ENCODE peak calls at places on chromosomes 16 and 17, in four cellular contexts. J, T, Q and E are unnamed samples.

GRCh38 chr16:57039148-57039812 is 49.9 kb downstream of the NLRC5 start:
- DNase-seq in J (no peak), T (no peak), Q (peak), E (no peak)

GRCh38 chr16:10625595-10626357 is 45.4 kb upstream of the EMP2 start:
- DNase-seq in J (no peak), T (no peak), Q (peak), E (no peak)

GRCh38 chr17:65078441-65079160 is 22.1 kb upstream of the GNA13 start:
- DNase-seq in J (no peak), T (no peak), Q (peak), E (no peak)

GRCh38 chr16:80009971-80010659 is 409.6 kb upstream of the MAF start:
- DNase-seq in J (no peak), T (no peak), Q (no peak), E (no peak)

GRCh38 chr17:73593249-73593965 is 50.8 kb downstream of the SDK2 start:
- DNase-seq in J (no peak), T (no peak), Q (no peak), E (no peak)

GRCh38 chr16:73364413-73364812 is 316.5 kb upstream of the ZFHX3 start:
- DNase-seq in J (no peak), T (no peak), Q (no peak), E (no peak)

GRCh38 chr17:2487306-2487705 is 24.4 kb downstream of the METTL16 start:
- DNase-seq in J (no peak), T (no peak), Q (no peak), E (no peak)

GRCh38 chr17:40936976-40937375 is 470 bp downstream of the KRT23 start:
- DNase-seq in J (no peak), T (no peak), Q (no peak), E (no peak)

GRCh38 chr16:8184854-8185253 is 405.5 kb downstream of the TMEM114 start:
- DNase-seq in J (no peak), T (no peak), Q (no peak), E (no peak)

GRCh38 chr16:85611205-85611454 is 2.0 kb upstream of the GSE1 start:
- DNase-seq in J (peak), T (no peak), Q (peak), E (no peak)

GRCh38 chr17:68516732-68517131 is 4.5 kb downstream of the PRKAR1A start:
- DNase-seq in J (no peak), T (no peak), Q (no peak), E (no peak)

GRCh38 chr17:44223574-44224046 is 4.1 kb upstream of the UBTF start:
- DNase-seq in J (no peak), T (no peak), Q (peak), E (no peak)

GRCh38 chr17:27506348-27507218 is 50.3 kb downstream of the KSR1 start:
- DNase-seq in J (no peak), T (no peak), Q (no peak), E (peak)

GRCh38 chr17:58339775-58340622 is 11.4 kb upstream of the TSPOAP1 start:
- DNase-seq in J (no peak), T (no peak), Q (no peak), E (no peak)

GRCh38 chr16:88678224-88678979 is 7.9 kb downstream of the SNAI3 start:
- DNase-seq in J (peak), T (no peak), Q (no peak), E (no peak)

GRCh38 chr16:9363520-9363919 is 272.1 kb downstream of the HAPSTR1 start:
- DNase-seq in J (no peak), T (no peak), Q (no peak), E (no peak)

GRCh38 chr17:14197582-14197981 is 39.1 kb downstream of the CDRT15 start:
- DNase-seq in J (no peak), T (peak), Q (no peak), E (no peak)

GRCh38 chr16:2156849-2157224 is 1.3 kb downstream of the TRAF7 start:
- DNase-seq in J (peak), T (no peak), Q (no peak), E (no peak)

GRCh38 chr16:2154533-2155090 is 970 bp upstream of the TRAF7 start:
- DNase-seq in J (no peak), T (no peak), Q (no peak), E (no peak)

GRCh38 chr16:2157480-2158261 is 2.1 kb downstream of the TRAF7 start:
- DNase-seq in J (peak), T (no peak), Q (peak), E (no peak)

GRCh38 chr16:2156025-2156848 is 655 bp downstream of the TRAF7 start:
- DNase-seq in J (peak), T (no peak), Q (peak), E (no peak)

DNA sequence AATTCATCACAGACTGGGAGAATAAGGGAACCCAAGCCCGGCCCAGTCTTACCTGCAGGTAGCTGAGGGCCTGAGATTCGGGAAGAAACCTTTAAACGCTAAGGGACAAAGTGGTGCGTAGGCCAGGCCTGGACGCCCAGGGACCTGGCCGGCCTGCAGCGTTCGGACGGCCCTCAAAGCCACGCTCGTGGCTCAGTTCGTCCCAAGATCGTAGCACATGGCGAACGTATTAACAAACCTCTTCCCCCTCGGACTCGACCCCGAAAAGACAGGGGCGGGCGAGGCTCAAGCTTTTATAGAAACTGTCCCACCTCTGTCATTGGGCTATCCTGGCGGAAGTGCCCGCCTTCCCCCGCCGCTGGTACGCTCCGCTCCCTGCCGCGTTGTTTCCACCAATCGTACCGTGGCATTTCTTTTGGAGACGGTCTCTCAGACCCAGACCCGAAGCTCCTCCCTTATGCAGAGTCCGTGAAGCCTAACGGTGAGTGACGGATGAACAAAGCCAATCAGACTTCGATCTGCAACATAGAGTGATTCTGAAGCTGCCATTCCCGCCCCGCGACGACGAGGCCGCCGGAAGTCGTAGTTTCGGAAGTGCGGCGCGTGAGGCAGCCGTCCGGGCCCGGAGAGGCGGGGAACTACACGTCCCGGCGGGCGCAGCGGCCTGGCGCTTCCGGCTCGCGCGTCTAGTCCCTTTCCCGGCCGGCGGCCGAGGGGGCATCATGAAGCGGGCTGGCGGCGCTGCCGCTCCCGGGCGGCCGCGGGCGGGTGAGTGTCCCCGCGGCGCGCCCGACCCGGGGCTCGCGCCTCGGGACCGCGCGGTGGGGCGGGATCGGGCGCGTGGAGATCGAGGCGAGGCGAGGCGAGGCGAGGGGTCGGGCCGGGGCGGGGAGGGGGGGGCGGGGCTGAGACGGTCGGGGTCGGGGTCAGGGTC is at the start of gene TRAF7:
- DNase-seq in J (peak), T (peak), Q (peak), E (peak)
- TF ChIP-seq CTCF in J (peak), T (no peak), Q (no peak), E (no peak)

GRCh38 chr17:77300016-77300686 is 159.4 kb downstream of the SEC14L1 start:
- DNase-seq in J (no peak), T (no peak), Q (no peak), E (no peak)
- TF ChIP-seq CTCF in J (no peak), T (no peak), Q (no peak), E (no peak)

GRCh38 chr16:49832177-49832576 is 23.7 kb downstream of the ZNF423 start:
- DNase-seq in J (no peak), T (no peak), Q (no peak), E (no peak)
- TF ChIP-seq CTCF in J (no peak), T (no peak), Q (no peak), E (no peak)

DNA sequence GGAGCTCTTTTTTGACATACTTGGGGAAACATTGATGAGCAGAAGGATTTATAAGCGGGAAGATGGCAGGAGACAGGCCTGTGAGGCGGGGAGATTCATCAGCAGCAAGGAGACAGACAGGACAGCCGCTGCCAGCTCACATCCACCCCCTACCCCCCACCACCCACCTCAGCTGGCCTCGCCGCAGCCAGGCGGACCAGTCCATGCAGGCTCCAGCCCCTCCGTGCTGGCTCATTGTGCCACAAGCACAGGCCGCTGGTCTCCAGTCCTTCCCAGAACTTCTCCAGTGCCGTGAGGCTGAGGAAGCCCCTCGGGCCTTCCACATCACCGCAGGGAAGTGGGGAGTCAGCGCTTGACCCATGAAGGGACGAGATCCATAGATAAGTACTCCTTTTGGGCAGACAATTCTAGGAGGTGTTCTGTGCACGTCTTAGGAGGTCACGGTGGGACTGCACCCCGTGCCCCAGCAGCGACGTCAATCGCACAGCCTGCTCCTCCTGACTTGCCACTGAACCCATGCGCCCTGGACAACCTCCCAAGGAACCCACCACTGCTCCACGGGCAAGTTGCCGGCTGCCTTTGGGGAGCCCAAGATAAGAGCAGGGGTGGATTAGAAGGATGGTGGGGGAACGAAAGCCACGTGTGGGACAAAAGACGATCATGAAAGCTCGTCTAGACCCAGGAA is 323.6 kb downstream of the C16orf95 start:
- DNase-seq in J (peak), T (no peak), Q (no peak), E (no peak)
- TF ChIP-seq CTCF in J (no peak), T (no peak), Q (no peak), E (no peak)

GRCh38 chr17:4080686-4081085 is 62.1 kb downstream of the ZZEF1 start:
- DNase-seq in J (no peak), T (no peak), Q (no peak), E (no peak)

GRCh38 chr17:4073983-4074830 is 68.6 kb downstream of the ZZEF1 start:
- DNase-seq in J (no peak), T (no peak), Q (peak), E (peak)

GRCh38 chr17:4072487-4073157 is 70.2 kb downstream of the ZZEF1 start:
- DNase-seq in J (no peak), T (no peak), Q (peak), E (no peak)

GRCh38 chr17:4074831-4075495 is 67.9 kb downstream of the ZZEF1 start:
- DNase-seq in J (no peak), T (no peak), Q (peak), E (no peak)
- TF ChIP-seq CTCF in J (peak), T (peak), Q (peak), E (no peak)

GRCh38 chr17:60229189-60229802 is 79.5 kb downstream of the CA4 start:
- DNase-seq in J (no peak), T (no peak), Q (peak), E (no peak)
- TF ChIP-seq CTCF in J (no peak), T (no peak), Q (no peak), E (no peak)

GRCh38 chr16:66419527-66419926 is 7.6 kb upstream of the BEAN1 start:
- DNase-seq in J (no peak), T (no peak), Q (no peak), E (no peak)
- TF ChIP-seq CTCF in J (no peak), T (no peak), Q (no peak), E (no peak)

DNA sequence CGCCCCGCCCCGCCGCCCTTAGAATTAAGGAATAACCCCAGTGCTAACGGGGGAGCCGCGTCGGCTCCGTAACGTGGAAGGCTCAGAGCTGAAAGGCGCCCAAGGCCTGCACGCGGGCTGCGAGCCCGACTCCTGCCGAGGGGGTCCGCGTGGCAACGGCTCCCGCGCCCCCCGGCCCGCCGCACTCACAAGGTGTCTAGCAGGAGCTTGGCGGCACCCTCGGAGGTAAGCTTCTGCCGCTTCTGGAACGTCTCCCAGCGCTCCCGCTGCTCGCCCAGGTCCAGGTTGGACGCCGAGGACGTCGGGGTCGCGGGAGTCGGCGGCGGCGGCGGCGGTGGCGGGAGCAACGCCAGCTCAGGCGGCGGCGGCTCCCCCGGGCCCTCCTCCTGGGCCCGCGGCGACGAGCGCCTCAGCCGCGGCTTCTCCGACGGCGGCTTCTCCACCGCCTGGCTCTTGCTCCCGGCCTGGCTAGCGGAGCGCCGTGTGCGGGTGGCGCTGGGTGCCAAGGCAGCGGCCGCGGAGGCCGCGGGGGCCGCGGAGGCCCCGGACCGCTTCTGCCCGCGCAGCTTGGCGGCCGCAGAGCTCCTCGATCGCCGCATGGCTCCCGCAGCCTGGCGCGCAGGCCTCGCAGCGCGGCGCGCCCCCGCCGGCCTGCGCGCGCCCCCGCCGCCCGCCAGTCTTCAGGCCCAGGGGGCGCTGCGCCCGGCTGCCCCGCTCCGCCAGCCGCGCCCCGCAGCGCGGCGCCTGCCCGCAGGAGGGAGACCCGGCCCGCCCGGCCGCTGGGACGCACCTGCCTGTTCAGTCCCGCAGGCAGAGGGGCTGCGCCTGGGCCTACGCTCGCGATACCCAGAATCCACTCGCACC is at the start of gene CENPV:
- DNase-seq in J (peak), T (peak), Q (peak), E (peak)
- TF ChIP-seq CTCF in J (peak), T (no peak), Q (no peak), E (no peak)

GRCh38 chr16:68064791-68065365 is 20.3 kb upstream of the NFATC3 start:
- DNase-seq in J (no peak), T (peak), Q (peak), E (peak)

GRCh38 chr16:68059804-68060203 is 25.4 kb upstream of the NFATC3 start:
- DNase-seq in J (no peak), T (no peak), Q (no peak), E (no peak)

GRCh38 chr16:68062910-68063393 is 22.2 kb upstream of the NFATC3 start:
- DNase-seq in J (no peak), T (no peak), Q (no peak), E (no peak)

GRCh38 chr16:68065716-68066305 is 19.4 kb upstream of the NFATC3 start:
- DNase-seq in J (no peak), T (no peak), Q (peak), E (no peak)

GRCh38 chr16:68061396-68061795 is 23.8 kb upstream of the NFATC3 start:
- DNase-seq in J (no peak), T (no peak), Q (no peak), E (no peak)
- TF ChIP-seq CTCF in J (no peak), T (no peak), Q (no peak), E (no peak)

GRCh38 chr17:28849281-28849680 is 5.5 kb upstream of the ERAL1 start:
- DNase-seq in J (no peak), T (no peak), Q (peak), E (no peak)
- TF ChIP-seq CTCF in J (no peak), T (no peak), Q (no peak), E (no peak)